ENCODE peak calls at places on chromosomes 12 and 14, in ten cellular contexts. H, A, U, L, P, K, T, Y, J and R are unnamed samples.

GRCh38 chr14:92794547-92794941 is 439 bp downstream of the GOLGA5 start:
- DNase-seq in H (no peak), A (no peak), U (peak), L (no peak), P (no peak), K (peak), T (no peak), Y (no peak), J (peak), R (no peak)

GRCh38 chr12:40122842-40123241 is 17.0 kb upstream of the SLC2A13 start:
- DNase-seq in H (no peak), A (no peak), U (no peak), L (no peak), P (no peak), K (no peak), T (no peak), Y (no peak), J (no peak), R (no peak)

GRCh38 chr12:102948941-102949352 is 8.5 kb upstream of the ASCL1 start:
- DNase-seq in H (peak), A (peak), U (no peak), L (peak), P (peak), K (no peak), T (no peak), Y (no peak), J (peak), R (no peak)

GRCh38 chr12:75553865-75554555 is 42.6 kb upstream of the KRR1 start:
- DNase-seq in H (no peak), A (no peak), U (no peak), L (no peak), P (no peak), K (no peak), T (no peak), Y (no peak), J (no peak), R (no peak)

GRCh38 chr14:102776761-102777710 is at the start of gene TRAF3:
- DNase-seq in H (no peak), A (peak), U (peak), L (peak), P (no peak), K (no peak), T (peak), Y (no peak), J (peak), R (no peak)

GRCh38 chr12:7304456-7304855 is 584 bp downstream of the ACSM4 start:
- DNase-seq in H (no peak), A (no peak), U (no peak), L (no peak), P (no peak), K (no peak), T (no peak), Y (no peak), J (no peak), R (no peak)

GRCh38 chr12:96883571-96883970 is 23.5 kb upstream of the NEDD1 start:
- DNase-seq in H (no peak), A (no peak), U (no peak), L (no peak), P (peak), K (no peak), T (no peak), Y (no peak), J (no peak), R (no peak)

GRCh38 chr12:24955389-24955788 is 6.5 kb upstream of the BCAT1 start:
- DNase-seq in H (no peak), A (no peak), U (no peak), L (no peak), P (no peak), K (no peak), T (no peak), Y (no peak), J (no peak), R (no peak)

GRCh38 chr12:56863789-56864188 is 70.4 kb downstream of the SDR9C7 start:
- DNase-seq in H (no peak), A (no peak), U (no peak), L (no peak), P (no peak), K (no peak), T (no peak), Y (no peak), J (no peak), R (no peak)

GRCh38 chr14:93045965-93046695 is 69.6 kb downstream of the ITPK1 start:
- DNase-seq in H (no peak), A (no peak), U (no peak), L (no peak), P (peak), K (no peak), T (no peak), Y (no peak), J (peak), R (no peak)

GRCh38 chr14:50550294-50550693 is 9.7 kb upstream of the ATL1 start:
- DNase-seq in H (no peak), A (no peak), U (no peak), L (no peak), P (no peak), K (no peak), T (no peak), Y (no peak), J (no peak), R (no peak)

GRCh38 chr14:64209428-64210165 is 84.6 kb downstream of the ESR2 start:
- DNase-seq in H (no peak), A (peak), U (peak), L (no peak), P (no peak), K (no peak), T (peak), Y (no peak), J (no peak), R (no peak)

GRCh38 chr14:53964249-53964648 is 7.6 kb upstream of the BMP4 start:
- DNase-seq in H (no peak), A (no peak), U (no peak), L (no peak), P (no peak), K (no peak), T (no peak), Y (no peak), J (no peak), R (no peak)

DNA sequence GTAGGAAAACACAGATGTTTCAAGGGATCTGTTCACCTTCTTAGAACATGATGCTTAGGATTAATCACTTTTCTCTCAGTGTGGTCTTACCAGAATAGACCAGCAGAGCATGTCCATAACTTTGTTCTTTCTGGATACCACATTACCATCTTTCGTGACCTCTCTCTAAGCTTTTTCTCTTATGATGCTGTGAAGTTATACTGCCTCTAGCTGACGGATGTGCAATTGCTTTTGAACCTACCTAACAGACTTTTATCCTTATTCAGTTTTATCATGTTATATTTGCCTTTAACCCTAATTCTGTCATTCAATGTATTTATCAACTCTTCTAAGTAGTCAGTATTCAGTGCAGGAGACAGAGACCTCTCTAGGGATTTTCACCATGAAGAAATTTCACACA is 246.7 kb downstream of the DACT1 start:
- DNase-seq in H (no peak), A (no peak), U (no peak), L (no peak), P (no peak), K (no peak), T (no peak), Y (no peak), J (no peak), R (no peak)
- TF ChIP-seq CTCF in H (no peak), A (peak), U (no peak), L (peak), P (peak), K (no peak), T (no peak), Y (no peak), J (peak), R (no peak)

GRCh38 chr12:124754949-124755800 is 108.5 kb downstream of the SCARB1 start:
- DNase-seq in H (peak), A (peak), U (peak), L (no peak), P (no peak), K (peak), T (peak), Y (peak), J (peak), R (peak)

GRCh38 chr12:124756151-124756550 is 107.5 kb downstream of the SCARB1 start:
- DNase-seq in H (no peak), A (no peak), U (no peak), L (no peak), P (no peak), K (no peak), T (no peak), Y (no peak), J (no peak), R (no peak)

GRCh38 chr12:124756730-124757129 is 106.9 kb downstream of the SCARB1 start:
- DNase-seq in H (no peak), A (no peak), U (no peak), L (no peak), P (no peak), K (no peak), T (no peak), Y (no peak), J (no peak), R (no peak)

GRCh38 chr12:124754491-124754890 is 109.2 kb downstream of the SCARB1 start:
- DNase-seq in H (no peak), A (no peak), U (no peak), L (no peak), P (no peak), K (no peak), T (no peak), Y (no peak), J (no peak), R (no peak)

GRCh38 chr12:124755801-124756148 is 107.9 kb downstream of the SCARB1 start:
- DNase-seq in H (no peak), A (no peak), U (no peak), L (no peak), P (no peak), K (no peak), T (no peak), Y (no peak), J (no peak), R (no peak)
- H3K27ac ChIP-seq in H (peak), A (peak), U (peak), L (no peak), P (peak), K (peak), T (peak), Y (peak), J (no peak), R (peak)

GRCh38 chr12:47158792-47159191 is 79.0 kb upstream of the AMIGO2 start:
- DNase-seq in H (no peak), A (no peak), U (no peak), L (no peak), P (no peak), K (no peak), T (no peak), Y (no peak), J (no peak), R (no peak)

GRCh38 chr12:47152095-47152494 is 72.3 kb upstream of the AMIGO2 start:
- DNase-seq in H (no peak), A (no peak), U (no peak), L (no peak), P (no peak), K (no peak), T (no peak), Y (no peak), J (no peak), R (no peak)

GRCh38 chr12:47159348-47159747 is 79.6 kb upstream of the AMIGO2 start:
- DNase-seq in H (no peak), A (no peak), U (no peak), L (no peak), P (no peak), K (no peak), T (no peak), Y (no peak), J (no peak), R (no peak)

GRCh38 chr12:47156167-47156736 is 76.5 kb upstream of the AMIGO2 start:
- DNase-seq in H (no peak), A (peak), U (no peak), L (no peak), P (no peak), K (no peak), T (no peak), Y (no peak), J (no peak), R (no peak)

DNA sequence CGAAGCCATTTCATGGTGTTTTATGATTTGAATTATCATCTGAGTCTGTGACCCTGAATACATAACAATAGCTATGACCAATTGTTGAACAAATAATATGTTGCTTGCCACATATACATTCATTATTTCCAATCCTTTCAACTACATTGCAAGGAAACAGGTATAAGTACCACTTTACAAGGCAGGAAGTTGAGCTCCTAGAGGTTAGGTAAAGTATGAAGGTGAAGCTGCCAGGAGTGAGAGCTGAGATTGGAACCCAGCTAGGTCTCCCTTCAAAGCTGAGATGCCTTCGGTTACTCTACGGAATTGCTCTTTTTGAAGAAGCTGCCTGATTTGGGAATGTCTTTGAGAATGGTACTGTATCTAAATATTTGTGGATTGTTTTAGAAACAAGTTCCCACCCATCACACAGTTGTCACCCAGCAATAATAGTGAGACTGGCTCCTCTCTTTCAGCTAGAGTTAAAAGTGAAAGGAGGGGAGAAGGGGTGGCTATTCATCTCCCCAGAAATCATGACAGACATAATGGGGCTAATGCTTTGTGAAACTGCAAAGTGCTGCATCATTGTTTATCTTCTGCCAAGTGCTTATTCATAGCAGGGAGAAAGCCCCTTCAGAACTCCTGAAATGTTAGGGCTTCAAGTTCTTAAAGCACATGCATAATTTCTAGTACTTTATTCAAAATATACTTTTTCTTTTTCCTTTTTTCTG is 75.9 kb upstream of the AMIGO2 start:
- DNase-seq in H (no peak), A (no peak), U (no peak), L (no peak), P (no peak), K (no peak), T (no peak), Y (no peak), J (no peak), R (no peak)
- H3K4me3 ChIP-seq in H (no peak), A (no peak), U (no peak), L (no peak), P (no peak), K (no peak), T (no peak), Y (no peak), J (no peak), R (no peak)

GRCh38 chr12:109714913-109715244 is 1.3 kb downstream of the FAM222A start:
- DNase-seq in H (no peak), A (no peak), U (no peak), L (no peak), P (no peak), K (no peak), T (no peak), Y (no peak), J (peak), R (no peak)

GRCh38 chr12:109715310-109716091 is 1.9 kb downstream of the FAM222A start:
- DNase-seq in H (no peak), A (peak), U (no peak), L (no peak), P (no peak), K (peak), T (no peak), Y (no peak), J (peak), R (no peak)

GRCh38 chr12:109711596-109712461 is 1.8 kb upstream of the FAM222A start:
- DNase-seq in H (no peak), A (peak), U (no peak), L (no peak), P (no peak), K (no peak), T (no peak), Y (no peak), J (no peak), R (no peak)

GRCh38 chr12:109714141-109714912 is 702 bp downstream of the FAM222A start:
- DNase-seq in H (peak), A (peak), U (peak), L (peak), P (no peak), K (peak), T (peak), Y (no peak), J (peak), R (no peak)

DNA sequence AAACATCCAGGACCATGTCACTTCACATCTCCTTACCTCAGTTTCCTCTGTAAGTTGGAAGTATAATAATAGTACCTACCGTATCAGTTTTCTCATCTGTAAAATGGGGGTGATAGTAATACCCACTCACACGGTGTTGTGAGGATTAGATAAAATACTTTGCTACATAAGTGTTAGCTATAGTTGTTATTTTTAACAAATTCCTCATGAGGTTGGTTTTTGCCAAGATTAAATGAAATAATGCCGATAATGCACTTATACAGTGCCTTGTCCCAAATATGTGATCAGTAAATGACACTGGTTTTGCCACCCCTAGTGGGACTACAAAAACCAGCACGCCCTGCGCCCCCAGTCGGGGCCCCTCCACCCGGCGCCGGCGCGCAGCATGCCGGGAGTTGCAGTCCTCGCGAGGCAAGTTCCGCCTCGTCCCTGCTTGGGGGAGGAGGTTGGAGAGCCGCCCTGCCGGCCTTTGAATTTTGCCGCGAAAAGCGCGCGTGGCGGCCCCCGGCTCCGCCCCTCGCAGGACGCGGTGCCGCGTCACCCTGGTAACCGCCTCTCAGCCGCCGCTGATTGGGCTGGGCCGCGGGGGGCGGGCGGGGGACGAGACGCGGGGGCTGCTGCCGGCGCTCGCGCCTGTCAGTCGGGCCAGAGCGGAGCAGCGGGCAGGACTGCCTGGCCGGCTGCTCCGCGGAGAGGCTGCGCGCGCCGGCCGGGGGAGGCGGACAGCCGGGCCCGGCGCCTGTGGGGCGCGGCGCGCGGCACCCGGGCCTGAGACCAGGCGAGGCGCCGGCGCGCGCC is at the start of gene FAM222A:
- DNase-seq in H (peak), A (peak), U (peak), L (peak), P (peak), K (peak), T (peak), Y (peak), J (peak), R (peak)
- TF ChIP-seq CTCF in H (no peak), A (no peak), U (no peak), L (no peak), P (no peak), K (no peak), T (peak), Y (peak), J (no peak), R (no peak)

GRCh38 chr12:14280921-14281320 is 84.6 kb upstream of the ATF7IP start:
- DNase-seq in H (no peak), A (no peak), U (no peak), L (no peak), P (no peak), K (no peak), T (no peak), Y (no peak), J (no peak), R (no peak)

GRCh38 chr12:14281539-14281938 is 83.9 kb upstream of the ATF7IP start:
- DNase-seq in H (no peak), A (no peak), U (no peak), L (no peak), P (no peak), K (no peak), T (no peak), Y (no peak), J (no peak), R (no peak)

GRCh38 chr12:14278294-14278953 is 87.1 kb upstream of the ATF7IP start:
- DNase-seq in H (no peak), A (no peak), U (no peak), L (no peak), P (no peak), K (no peak), T (no peak), Y (peak), J (no peak), R (no peak)

GRCh38 chr12:14283489-14284144 is 81.9 kb upstream of the ATF7IP start:
- DNase-seq in H (no peak), A (no peak), U (no peak), L (no peak), P (no peak), K (no peak), T (no peak), Y (no peak), J (no peak), R (no peak)

DNA sequence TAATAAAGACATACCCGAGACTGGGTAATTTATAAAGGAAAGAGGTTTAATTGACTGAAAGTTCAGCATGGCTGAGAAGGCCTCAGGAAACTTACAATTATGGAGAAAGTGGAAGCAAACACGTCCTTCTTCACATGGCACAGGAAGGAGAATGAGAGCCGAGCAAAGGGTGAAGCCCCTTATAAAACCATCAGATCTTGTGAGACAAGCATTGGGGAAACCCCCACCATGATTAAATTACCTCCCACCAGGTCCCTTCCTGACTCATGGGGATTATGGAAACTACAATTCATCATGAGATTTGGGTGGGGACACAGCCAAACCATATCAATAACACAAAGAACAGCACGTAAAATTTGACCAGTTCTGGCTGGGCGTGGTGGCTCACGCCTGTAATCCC is 85.6 kb upstream of the ATF7IP start:
- DNase-seq in H (no peak), A (no peak), U (no peak), L (no peak), P (no peak), K (no peak), T (no peak), Y (no peak), J (no peak), R (no peak)
- H3K27ac ChIP-seq in H (no peak), A (no peak), U (no peak), L (no peak), P (no peak), K (no peak), T (no peak), Y (no peak), J (no peak), R (no peak)

DNA sequence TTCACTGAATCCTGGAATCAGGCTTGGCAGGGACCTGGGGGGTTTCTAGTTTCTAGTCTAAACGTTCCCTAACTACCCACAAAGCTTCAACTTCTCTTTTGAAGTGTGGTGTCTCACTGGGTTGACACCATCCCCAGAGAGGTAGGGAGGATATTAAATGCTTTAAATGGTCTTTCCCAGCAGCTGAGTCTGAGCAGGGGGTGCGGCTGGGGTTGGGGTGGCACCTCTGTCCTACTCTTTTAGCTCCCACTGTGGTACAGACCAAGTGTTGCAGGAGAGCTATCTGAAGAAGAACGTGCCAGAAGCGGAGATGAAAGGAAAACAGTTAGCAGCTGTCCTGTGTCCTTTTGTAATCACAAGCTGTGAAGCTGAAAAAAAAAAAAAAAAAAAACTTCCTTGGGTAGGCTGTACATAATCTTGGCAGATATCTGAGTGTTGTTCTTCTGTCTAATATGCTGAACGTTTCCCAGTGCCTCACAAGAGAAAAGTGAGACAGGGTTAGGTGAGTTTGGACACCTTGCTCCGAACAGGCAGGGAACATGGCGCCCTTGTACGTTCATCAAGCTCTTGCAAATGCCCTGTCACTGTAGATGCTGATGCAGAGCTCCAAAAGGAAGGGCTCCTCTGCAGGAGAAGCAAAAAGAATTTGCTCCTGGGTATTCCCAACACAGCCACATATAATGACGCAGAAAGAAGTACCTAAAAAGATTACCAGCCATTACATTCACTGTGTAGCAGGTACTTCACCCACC is 447.2 kb downstream of the APAF1 start:
- DNase-seq in H (no peak), A (no peak), U (no peak), L (no peak), P (no peak), K (no peak), T (no peak), Y (no peak), J (no peak), R (no peak)
- H3K4me3 ChIP-seq in H (no peak), A (no peak), U (no peak), L (no peak), P (no peak), K (no peak), T (no peak), Y (no peak), J (no peak), R (no peak)